ENCODE peak calls at places on chromosomes 11 and 22, in four cellular contexts. G is H1, V is K562, W is SK-N-SH. Z is an unnamed sample.

GRCh38 chr22:22068657-22069056 is 86.1 kb upstream of the TOP3B start:
- DNase-seq in G (no peak), V (no peak), W (no peak), Z (no peak)

GRCh38 chr11:13963949-13964770 is 1.6 kb downstream of the SPON1 start:
- DNase-seq in W (peak; percentile 39), G (no peak), V (no peak), Z (peak; percentile 42)

GRCh38 chr11:15202626-15203025 is 87.9 kb downstream of the INSC start:
- DNase-seq in V (no peak), W (peak; percentile 30), G (no peak), Z (no peak)

GRCh38 chr11:114015117-114015516 is 40.2 kb downstream of the HTR3A start:
- DNase-seq in V (no peak), W (no peak), G (no peak), Z (no peak)

GRCh38 chr11:129061466-129062194 is 119.0 kb upstream of the TP53AIP1 start:
- DNase-seq in W (no peak), G (no peak), V (no peak), Z (no peak)

GRCh38 chr22:30301995-30302809 is 12.9 kb upstream of the CASTOR1 start:
- DNase-seq in W (no peak), G (no peak), V (no peak), Z (no peak)

GRCh38 chr11:72430743-72431570 is 3.4 kb downstream of the CLPB start:
- DNase-seq in W (peak; percentile 74), V (peak; percentile 73), G (no peak), Z (peak; percentile 31)

GRCh38 chr11:45993438-45994064 is 71.1 kb downstream of the LARGE2 start:
- DNase-seq in G (no peak), W (no peak), V (peak; percentile 86), Z (no peak)

GRCh38 chr11:65844231-65844872 is 10.6 kb downstream of the SNX32 start:
- DNase-seq in W (no peak), G (no peak), V (no peak), Z (no peak)

GRCh38 chr22:24937114-24937513 is 9.4 kb downstream of the LHFPL7 start:
- DNase-seq in W (peak; percentile 32), V (peak; percentile 4), G (no peak), Z (peak; percentile 23)

GRCh38 chr11:31826530-31827438 is 15.7 kb upstream of the PAX6 start:
- DNase-seq in V (no peak), G (no peak), W (peak; percentile 40), Z (no peak)

GRCh38 chr11:79182794-79183193 is 258.0 kb downstream of the TENM4 start:
- DNase-seq in W (no peak), V (no peak), G (no peak), Z (no peak)

GRCh38 chr11:128351168-128351567 is 236.2 kb downstream of the ETS1 start:
- DNase-seq in W (no peak), V (no peak), G (no peak), Z (no peak)

GRCh38 chr22:22246706-22247105 is 2.1 kb downstream of the VPREB1 start:
- DNase-seq in W (no peak), V (no peak), G (no peak), Z (no peak)

DNA sequence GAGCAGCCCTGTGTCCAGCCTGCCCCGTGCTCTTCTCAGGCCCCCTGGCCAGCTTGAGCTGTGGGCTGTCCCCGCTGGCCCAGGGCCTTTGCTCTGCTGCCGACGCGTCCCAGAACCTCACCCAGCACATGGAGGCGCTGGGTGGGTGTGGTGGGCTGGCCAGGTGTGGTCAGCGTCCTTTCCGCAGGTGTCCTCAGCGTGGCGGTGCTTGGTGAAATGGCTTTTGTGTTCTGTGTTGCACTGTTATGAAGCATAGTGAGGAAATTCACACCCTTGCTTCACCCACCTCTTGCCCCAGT is 37.4 kb downstream of the GRAMD4 start:
- DNase-seq in G (no peak), V (no peak), W (no peak), Z (no peak)
- TF ChIP-seq TEAD4 in G (no peak), V (no peak), W (no peak), Z (no peak)

DNA sequence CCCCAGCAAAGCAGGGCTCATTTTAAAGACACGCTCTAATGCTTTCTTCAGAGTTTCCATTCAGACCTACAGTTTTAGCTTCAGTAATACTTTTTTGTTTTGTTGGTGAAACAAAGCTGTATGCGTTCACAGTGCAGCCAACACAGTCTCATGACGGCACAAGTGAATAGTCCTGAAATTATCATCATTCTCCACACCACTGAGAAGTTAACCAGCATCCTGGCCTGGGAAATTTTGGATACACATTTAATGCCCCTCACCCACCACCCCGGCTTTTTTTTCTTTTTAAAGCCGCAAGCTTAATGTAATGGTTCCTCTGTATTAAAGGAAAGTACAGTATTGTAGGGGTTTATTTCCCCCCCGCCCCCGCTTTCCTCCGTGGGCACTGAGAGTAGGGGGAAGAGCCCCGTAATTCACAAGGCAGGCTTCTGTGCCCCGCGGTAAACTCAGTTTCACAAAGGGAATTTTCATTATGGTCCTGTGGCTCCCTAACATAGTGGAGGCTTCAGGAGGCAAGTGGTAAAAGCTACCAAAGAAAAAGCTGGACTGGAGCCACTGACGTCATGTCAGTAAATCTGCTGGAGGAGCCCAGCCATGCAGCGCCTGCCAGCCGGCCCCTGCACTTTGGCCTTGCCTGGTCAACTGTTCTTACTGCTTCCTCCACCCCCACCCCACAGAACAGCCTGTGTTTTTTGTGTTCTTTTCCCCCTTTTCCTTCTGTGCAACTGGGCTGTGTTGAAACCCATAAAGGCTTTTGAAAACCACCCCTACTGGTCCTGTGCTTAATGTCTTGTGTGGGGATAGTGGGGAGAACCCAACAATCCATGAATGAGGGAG is 18.2 kb downstream of the TEAD1 start:
- DNase-seq in W (peak; percentile 74), V (peak; percentile 72), G (no peak), Z (no peak)
- TF ChIP-seq TEAD4 in W (peak; percentile 51), V (no peak), G (no peak), Z (no peak)

DNA sequence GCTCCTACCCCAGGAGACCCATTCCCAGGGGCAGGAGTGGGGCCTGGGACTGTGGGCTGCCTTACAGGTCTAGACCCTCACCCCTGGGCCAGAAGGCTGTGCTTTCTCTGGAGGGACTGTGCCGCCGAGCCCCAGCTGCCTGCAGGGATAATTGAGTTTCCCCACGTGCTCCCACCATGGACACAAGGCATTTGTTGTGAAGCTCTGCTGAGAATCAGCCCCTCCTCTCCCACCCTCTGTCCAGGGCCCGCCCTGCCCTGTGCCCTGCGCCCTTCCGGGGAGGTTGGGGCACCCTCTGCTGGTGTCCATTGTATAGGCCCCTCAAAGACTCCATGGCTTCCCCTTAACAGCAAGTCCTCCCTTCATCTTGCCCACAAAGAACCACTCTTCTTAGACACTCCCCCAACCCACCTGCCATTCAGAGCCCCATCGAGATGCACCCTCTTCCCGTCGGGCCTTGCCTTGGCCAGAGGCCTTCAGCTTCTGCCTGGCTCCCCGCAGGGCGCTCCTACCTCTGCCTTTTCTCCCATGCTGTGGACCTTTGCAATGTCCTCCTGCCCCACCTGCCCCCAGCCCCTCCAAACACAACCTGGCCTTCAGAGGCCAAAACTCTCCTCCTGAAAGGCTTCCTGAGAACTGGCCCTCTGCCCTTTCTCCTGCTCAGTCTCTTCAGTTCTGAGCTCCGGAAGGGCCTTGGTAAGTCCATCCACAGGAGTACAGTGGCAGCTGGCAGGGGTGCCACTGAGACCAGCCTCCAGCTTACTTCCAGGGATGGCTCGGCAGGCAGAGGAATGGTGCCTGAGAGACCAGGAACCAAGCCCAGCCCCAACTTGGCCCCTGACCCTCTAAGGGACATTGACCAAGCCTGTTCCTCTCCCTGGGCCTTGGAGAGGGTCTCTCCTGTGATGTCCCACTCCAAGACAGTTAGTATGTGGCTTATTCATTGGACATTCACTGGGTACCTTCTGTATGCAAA is 22.4 kb downstream of the DUSP8 start:
- DNase-seq in W (no peak), G (no peak), V (peak; percentile 48), Z (no peak)
- TF ChIP-seq TEAD4 in W (no peak), G (no peak), V (no peak), Z (no peak)

DNA sequence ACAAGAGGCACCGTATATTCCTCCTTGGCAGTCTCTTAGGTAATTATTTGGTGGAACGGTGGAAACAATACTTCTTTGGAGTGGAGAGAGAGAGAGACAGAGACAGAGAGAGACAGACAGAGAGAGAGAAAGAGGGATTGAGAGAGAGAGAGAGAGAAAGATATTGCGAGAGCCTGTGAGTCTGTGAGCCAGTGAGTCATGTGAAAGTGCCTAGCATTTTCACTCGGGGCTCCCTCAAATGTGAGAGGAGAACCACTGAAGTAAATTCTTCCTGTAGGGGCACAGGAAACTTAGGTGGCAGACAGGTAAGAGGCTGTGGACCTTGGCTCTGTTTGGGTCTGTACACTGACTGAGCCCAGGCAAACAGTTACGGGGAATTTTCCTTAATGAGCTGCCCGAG is 31.6 kb upstream of the SNX19 start:
- DNase-seq in G (no peak), V (no peak), W (no peak), Z (no peak)
- TF ChIP-seq TEAD4 in G (no peak), V (no peak), W (no peak), Z (no peak)

DNA sequence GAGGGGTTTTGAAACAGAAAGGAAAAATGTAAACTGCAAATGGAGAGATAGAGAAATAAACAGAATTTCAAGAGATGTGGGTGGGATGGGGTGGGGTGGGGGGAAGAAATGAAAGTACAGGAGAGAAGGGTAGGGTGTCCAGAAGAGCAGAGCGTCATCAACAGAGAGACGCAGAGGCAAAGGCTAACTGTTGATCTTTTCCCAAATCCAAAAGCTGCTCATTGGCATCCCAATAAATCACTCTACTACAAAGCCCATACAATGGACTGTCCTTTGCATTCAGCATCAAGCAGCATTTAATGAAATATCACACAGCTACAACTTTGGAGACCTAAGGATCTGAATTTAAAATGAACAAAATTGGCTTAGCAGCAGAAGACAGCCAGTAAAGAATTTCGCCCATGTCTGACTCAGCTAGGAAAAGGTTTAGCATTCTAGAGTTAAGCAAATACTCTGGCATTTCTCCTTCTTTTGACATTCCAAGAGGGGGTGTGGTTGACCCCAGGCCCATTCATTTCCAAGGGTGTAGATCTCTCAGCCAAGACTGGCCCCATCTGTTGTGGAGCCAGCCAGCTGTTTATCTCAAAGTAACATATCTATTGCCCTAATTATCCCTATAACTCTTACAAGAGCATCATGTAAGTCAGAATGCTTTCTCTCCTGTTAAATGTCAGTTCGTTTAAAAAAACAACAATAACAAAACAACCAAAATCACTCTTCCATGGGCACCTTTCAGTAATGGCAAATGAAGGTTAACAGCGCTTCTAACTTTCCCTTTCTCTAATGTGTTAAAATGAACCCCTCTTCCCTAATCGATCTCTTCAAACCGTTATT is 1.4 kb downstream of the RAB30 start:
- DNase-seq in V (peak; percentile 35), G (no peak), W (no peak), Z (peak; percentile 28)
- TF ChIP-seq TEAD4 in V (no peak), G (peak; percentile 78), W (peak; percentile 20), Z (no peak)

GRCh38 chr11:8564526-8564925 is 29.5 kb downstream of the STK33 start:
- DNase-seq in G (no peak), W (no peak), V (no peak), Z (no peak)

GRCh38 chr11:8567597-8568198 is 26.3 kb downstream of the STK33 start:
- DNase-seq in W (no peak), V (no peak), G (no peak), Z (no peak)

GRCh38 chr11:8561461-8561860 is 32.6 kb downstream of the STK33 start:
- DNase-seq in G (no peak), V (no peak), W (no peak), Z (no peak)

GRCh38 chr11:8566613-8567210 is 27.3 kb downstream of the STK33 start:
- DNase-seq in W (peak; percentile 14), V (peak; percentile 41), G (no peak), Z (no peak)
- TF ChIP-seq TEAD4 in W (no peak), V (no peak), G (no peak), Z (no peak)

GRCh38 chr11:116513278-116513823 is 259.4 kb downstream of the BUD13 start:
- DNase-seq in G (no peak), W (no peak), V (no peak), Z (no peak)

GRCh38 chr11:116511684-116512083 is 261.1 kb downstream of the BUD13 start:
- DNase-seq in W (no peak), V (no peak), G (no peak), Z (no peak)

GRCh38 chr11:116515666-116516184 is 257.1 kb downstream of the BUD13 start:
- DNase-seq in V (no peak), W (no peak), G (no peak), Z (no peak)

GRCh38 chr11:116512841-116513240 is 259.9 kb downstream of the BUD13 start:
- DNase-seq in V (no peak), W (no peak), G (no peak), Z (no peak)

GRCh38 chr11:116513894-116514293 is 258.9 kb downstream of the BUD13 start:
- DNase-seq in G (peak; percentile 47), W (no peak), V (peak; percentile 66), Z (peak; percentile 87)
- TF ChIP-seq TEAD4 in G (no peak), W (no peak), V (no peak), Z (no peak)